ENCODE peak calls at places on chromosome 4, in six cellular contexts. S, O, X, C, F and I are unnamed samples.

GRCh38 chr4:26729547-26729946 is 131.1 kb upstream of the STIM2 start:
- DNase-seq in S (no peak), O (no peak), X (no peak), C (no peak), F (no peak), I (no peak)

GRCh38 chr4:75327804-75328512 is 186.2 kb downstream of the RCHY1 start:
- DNase-seq in S (no peak), O (no peak), X (no peak), C (no peak), F (no peak), I (no peak)

GRCh38 chr4:34953145-34953799 is 1291.0 kb downstream of the ARAP2 start:
- DNase-seq in S (no peak), O (no peak), X (no peak), C (no peak), F (no peak), I (no peak)

GRCh38 chr4:43343298-43343697 is 450.8 kb downstream of the GRXCR1 start:
- DNase-seq in S (no peak), O (no peak), X (no peak), C (no peak), F (no peak), I (no peak)

GRCh38 chr4:142563682-142564291 is 282.3 kb downstream of the INPP4B start:
- DNase-seq in S (no peak), O (no peak), X (no peak), C (no peak), F (no peak), I (peak; percentile 44)

GRCh38 chr4:101708640-101709039 is 81.9 kb upstream of the BANK1 start:
- DNase-seq in S (no peak), O (no peak), X (no peak), C (no peak), F (no peak), I (no peak)

GRCh38 chr4:84803720-84804119 is 162.8 kb downstream of the WDFY3 start:
- DNase-seq in S (no peak), O (no peak), X (no peak), C (no peak), F (no peak), I (peak; percentile 46)

GRCh38 chr4:143531368-143531767 is 17.9 kb downstream of the SMARCA5 start:
- DNase-seq in S (no peak), O (no peak), X (no peak), C (no peak), F (no peak), I (peak; percentile 17)

GRCh38 chr4:2250003-2250763 is 8.3 kb upstream of the HAUS3 start:
- DNase-seq in S (no peak), O (no peak), X (no peak), C (no peak), F (no peak), I (no peak)

GRCh38 chr4:30929649-30930048 is 209.5 kb downstream of the PCDH7 start:
- DNase-seq in S (no peak), O (no peak), X (no peak), C (no peak), F (no peak), I (no peak)

GRCh38 chr4:95929448-95930064 is 89.7 kb downstream of the PDHA2 start:
- DNase-seq in S (peak; percentile 11), O (no peak), X (no peak), C (no peak), F (no peak), I (peak; percentile 33)

GRCh38 chr4:157048248-157048647 is 27.7 kb upstream of the GLRB start:
- DNase-seq in S (no peak), O (peak; percentile 56), X (no peak), C (peak; percentile 76), F (no peak), I (peak; percentile 11)

GRCh38 chr4:166042510-166043055 is 169.5 kb downstream of the TLL1 start:
- DNase-seq in S (no peak), O (no peak), X (no peak), C (no peak), F (no peak), I (no peak)

GRCh38 chr4:25859429-25860148 is 3.2 kb downstream of the SEL1L3 start:
- DNase-seq in S (no peak), O (no peak), X (no peak), C (no peak), F (peak; percentile 31), I (no peak)

GRCh38 chr4:1490011-1490905 is 84.0 kb upstream of the NKX1-1 start:
- DNase-seq in S (no peak), O (peak; percentile 27), X (no peak), C (no peak), F (no peak), I (no peak)

GRCh38 chr4:132195181-132195580 is 953.9 kb upstream of the PCDH10 start:
- DNase-seq in S (no peak), O (no peak), X (no peak), C (peak; percentile 9), F (no peak), I (peak; percentile 67)

GRCh38 chr4:600850-601515 is 24.4 kb upstream of the PDE6B start:
- DNase-seq in S (no peak), O (no peak), X (peak; percentile 20), C (no peak), F (no peak), I (no peak)

GRCh38 chr4:1011022-1011694 is at the start of gene FGFRL1:
- DNase-seq in S (peak; percentile 88), O (peak; percentile 96), X (peak; percentile 87), C (peak; percentile 59), F (peak; percentile 36), I (peak; percentile 91)

GRCh38 chr4:2689114-2689513 is 67.0 kb downstream of the TNIP2 start:
- DNase-seq in S (no peak), O (no peak), X (no peak), C (no peak), F (no peak), I (no peak)

GRCh38 chr4:171087089-171087488 is 726.1 kb upstream of the GALNTL6 start:
- DNase-seq in S (no peak), O (no peak), X (no peak), C (no peak), F (no peak), I (no peak)

GRCh38 chr4:188399834-188400233 is 260.6 kb downstream of the TRIML1 start:
- DNase-seq in S (no peak), O (no peak), X (no peak), C (no peak), F (no peak), I (no peak)

GRCh38 chr4:56990109-56990508 is 11.4 kb downstream of the POLR2B start:
- DNase-seq in S (no peak), O (no peak), X (no peak), C (peak; percentile 47), F (no peak), I (peak; percentile 52)

GRCh38 chr4:85280963-85281362 is 194.0 kb upstream of the ARHGAP24 start:
- DNase-seq in S (no peak), O (no peak), X (no peak), C (no peak), F (no peak), I (no peak)

GRCh38 chr4:2172161-2172560 is 69.8 kb downstream of the HAUS3 start:
- DNase-seq in S (no peak), O (no peak), X (no peak), C (no peak), F (no peak), I (no peak)

GRCh38 chr4:7323872-7324650 is 110.7 kb downstream of the PSAPL1 start:
- DNase-seq in S (no peak), O (peak; percentile 35), X (no peak), C (no peak), F (peak; percentile 74), I (no peak)